ENCODE peak calls at places on chromosomes 12 and 14, in eight cellular contexts. U is CD8-positive, alpha-beta memory T cell; Q is stomach; I is esophagus squamous epithelium; O is CD4-positive, alpha-beta memory T cell; B is lower lobe of right lung; D is OCI-LY7; Y is MM.1S. Z is an unnamed sample. For H3K4me1, the result is how much of the 10 kb centered on the place peaks cover.

GRCh38 chr14:46368275-46368674 is 283.3 kb downstream of the RPL10L start:
- DNase-seq in U (no peak), Q (no peak), I (no peak), O (no peak), B (no peak), D (no peak), Y (no peak), Z (no peak)

GRCh38 chr14:68780358-68781160 is 12.3 kb downstream of the ZFP36L1 start:
- DNase-seq in U (no peak), Q (peak), I (no peak), O (peak), B (no peak), D (peak), Y (no peak), Z (peak)

GRCh38 chr12:127162902-127163301 is 1104.1 kb upstream of the TMEM132C start:
- DNase-seq in U (no peak), Q (no peak), I (no peak), O (no peak), B (no peak), D (no peak), Y (peak), Z (no peak)

GRCh38 chr14:55430024-55430690 is 10.3 kb downstream of the TBPL2 start:
- DNase-seq in U (no peak), Q (no peak), I (no peak), O (peak), B (no peak), D (peak), Y (peak), Z (no peak)

GRCh38 chr12:1828863-1829262 is 8.5 kb downstream of the LRTM2 start:
- DNase-seq in U (no peak), Q (no peak), I (no peak), O (no peak), B (peak), D (no peak), Y (no peak), Z (no peak)

GRCh38 chr12:110733089-110733715 is 9.5 kb downstream of the PPP1CC start:
- DNase-seq in U (no peak), Q (no peak), I (no peak), O (no peak), B (no peak), D (no peak), Y (no peak), Z (no peak)

GRCh38 chr14:94054401-94054800 is 26.6 kb downstream of the DDX24 start:
- DNase-seq in U (no peak), Q (no peak), I (no peak), O (no peak), B (no peak), D (no peak), Y (no peak), Z (no peak)

GRCh38 chr14:31933716-31934115 is 143.4 kb upstream of the ARHGAP5 start:
- DNase-seq in U (no peak), Q (no peak), I (no peak), O (no peak), B (no peak), D (no peak), Y (no peak), Z (peak)

GRCh38 chr14:96121660-96122395 is 82.7 kb downstream of the C14orf132 start:
- DNase-seq in U (no peak), Q (no peak), I (no peak), O (no peak), B (no peak), D (no peak), Y (no peak), Z (no peak)

GRCh38 chr12:101794574-101794973 is 36.2 kb downstream of the GNPTAB start:
- DNase-seq in U (no peak), Q (no peak), I (no peak), O (no peak), B (no peak), D (no peak), Y (no peak), Z (no peak)

GRCh38 chr12:23757541-23757962 is 191.9 kb downstream of the SOX5 start:
- DNase-seq in U (no peak), Q (no peak), I (no peak), O (no peak), B (no peak), D (no peak), Y (no peak), Z (no peak)

DNA sequence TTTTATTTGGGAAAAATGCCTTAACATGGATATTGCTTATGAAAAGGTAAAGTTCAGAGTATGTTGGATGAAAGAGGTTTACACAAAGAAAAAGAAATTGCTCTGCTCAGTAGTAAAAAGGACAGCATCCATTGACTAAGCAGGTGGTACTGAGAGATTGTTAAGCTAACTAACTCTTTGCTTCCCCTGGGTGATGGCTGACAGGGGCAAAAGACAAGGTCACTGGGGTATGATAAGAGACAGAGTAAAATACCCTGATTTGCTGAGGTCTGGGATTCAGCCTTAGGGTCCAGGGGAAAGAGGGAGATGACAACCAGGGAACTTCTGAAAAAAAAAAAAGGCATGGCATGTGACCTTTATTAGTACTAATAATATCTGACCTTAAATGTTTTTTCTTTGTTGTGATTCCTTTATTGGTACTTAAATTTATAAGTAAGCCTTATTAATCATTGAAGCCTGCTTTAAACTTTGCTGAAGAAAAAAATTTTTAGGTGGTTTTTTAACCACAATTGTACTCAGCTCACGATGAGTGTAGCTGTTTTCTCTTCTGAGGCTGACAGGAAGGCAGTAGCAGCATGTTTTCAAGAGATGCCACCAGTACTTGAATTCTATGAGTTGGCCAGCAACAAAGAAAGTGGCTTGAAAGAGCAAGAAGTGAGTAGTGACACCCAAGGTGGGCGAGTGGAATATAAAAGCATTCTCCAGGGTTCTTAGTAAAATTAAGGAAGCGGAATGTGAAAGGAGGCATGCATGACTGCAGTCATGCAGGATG is 43.7 kb upstream of the KITLG start:
- DNase-seq in U (no peak), Q (no peak), I (no peak), O (no peak), B (no peak), D (no peak), Y (no peak), Z (no peak)
- H3K4me3 ChIP-seq in U (no peak), Q (no peak), I (no peak), O (no peak), B (no peak), D (no peak), Y (no peak), Z (no peak)

DNA sequence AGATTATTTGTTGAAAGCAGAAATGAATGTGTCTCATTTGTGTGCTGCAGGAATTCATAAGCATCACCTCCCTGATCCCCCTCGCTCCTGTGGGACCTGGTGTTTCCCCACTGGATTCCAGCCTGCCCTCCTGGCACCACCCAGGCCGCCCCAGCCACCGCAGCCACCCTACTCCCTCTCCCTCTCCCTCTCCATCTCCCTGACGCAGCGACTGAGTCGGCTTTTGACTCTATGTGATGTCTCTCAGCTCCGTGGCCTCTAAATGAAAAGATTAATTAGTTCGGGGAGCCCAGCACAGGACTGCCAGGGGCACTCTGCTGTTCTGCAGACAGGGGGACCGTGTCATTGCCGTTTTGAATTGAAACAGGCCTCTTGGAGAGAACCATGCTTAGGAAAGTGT is 157.7 kb upstream of the C14orf180 start:
- DNase-seq in U (no peak), Q (no peak), I (no peak), O (no peak), B (no peak), D (no peak), Y (no peak), Z (no peak)
- H3K4me1 ChIP-seq in U (under half), Q (under half), I (under half), O (under half), B (under half), D (under half), Y (under half), Z (under half)

DNA sequence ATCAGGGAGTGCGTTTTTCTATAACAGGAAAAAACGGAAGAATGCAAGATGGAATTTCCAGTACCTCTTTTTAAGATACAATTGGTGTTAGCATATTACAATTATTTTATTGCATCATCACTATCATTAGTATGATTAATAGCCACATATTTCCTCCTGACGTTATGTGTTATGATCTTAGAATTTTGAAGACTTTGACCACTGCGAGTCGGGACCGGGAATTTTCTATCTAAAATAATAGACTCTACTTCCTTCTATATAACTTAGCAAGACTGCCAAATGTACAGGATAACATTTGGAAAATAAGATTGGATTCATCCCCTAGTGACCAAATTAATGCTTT is 717 bp upstream of the SAV1 start:
- DNase-seq in U (no peak), Q (no peak), I (no peak), O (no peak), B (no peak), D (no peak), Y (no peak), Z (no peak)
- H3K4me3 ChIP-seq in U (peak), Q (peak), I (peak), O (no peak), B (peak), D (peak), Y (peak), Z (no peak)

GRCh38 chr12:122061253-122061652 is 17.3 kb upstream of the MLXIP start:
- DNase-seq in U (no peak), Q (no peak), I (no peak), O (no peak), B (no peak), D (no peak), Y (no peak), Z (no peak)

GRCh38 chr12:122063691-122064033 is 14.9 kb upstream of the MLXIP start:
- DNase-seq in U (no peak), Q (no peak), I (no peak), O (no peak), B (no peak), D (no peak), Y (no peak), Z (no peak)

GRCh38 chr12:122062832-122063690 is 15.5 kb upstream of the MLXIP start:
- DNase-seq in U (no peak), Q (peak), I (no peak), O (no peak), B (no peak), D (no peak), Y (no peak), Z (peak)

GRCh38 chr12:122064780-122065588 is 13.6 kb upstream of the MLXIP start:
- DNase-seq in U (no peak), Q (no peak), I (no peak), O (no peak), B (no peak), D (no peak), Y (no peak), Z (peak)

DNA sequence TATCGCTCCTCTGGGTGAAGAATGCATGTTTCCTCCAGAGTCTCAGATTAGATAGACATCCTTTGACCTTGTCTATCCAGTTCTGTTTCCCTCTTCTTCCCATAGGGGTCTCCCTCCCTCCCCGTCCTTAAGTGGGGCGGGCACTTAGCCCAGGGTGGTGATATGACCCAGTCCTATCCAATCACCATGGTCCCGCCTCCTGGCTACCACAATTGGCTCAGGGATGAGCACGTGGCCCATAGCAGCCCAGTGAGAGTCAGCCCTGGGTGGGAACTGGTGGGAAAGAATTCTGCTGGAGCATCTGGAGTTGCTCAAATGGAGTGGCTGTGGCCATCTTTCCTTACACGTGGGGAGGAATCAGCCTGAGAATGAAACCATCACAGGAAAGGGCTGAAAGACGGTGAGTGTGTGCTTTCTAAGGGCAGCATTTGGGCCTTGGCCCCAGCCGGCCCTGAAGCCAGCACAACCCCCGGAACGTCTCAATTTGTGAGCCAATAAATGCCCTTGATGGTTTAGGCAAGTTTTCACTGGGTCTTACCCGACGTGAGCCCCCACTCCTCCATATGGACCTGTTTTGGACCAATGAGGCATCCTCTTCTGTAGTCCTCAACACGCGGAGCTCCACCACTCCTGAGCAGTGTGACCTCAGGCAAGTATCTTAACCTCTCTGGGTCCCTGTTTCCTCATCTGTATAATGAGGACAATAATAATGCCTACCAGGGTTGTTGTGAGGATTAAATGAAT is 14.3 kb upstream of the MLXIP start:
- DNase-seq in U (no peak), Q (peak), I (no peak), O (no peak), B (peak), D (peak), Y (peak), Z (peak)
- H3K4me1 ChIP-seq in U (under half), Q (half or more), I (under half), O (under half), B (under half), D (under half), Y (under half), Z (under half)

GRCh38 chr12:14931359-14931758 is 7.0 kb downstream of the ERP27 start:
- DNase-seq in U (no peak), Q (no peak), I (no peak), O (no peak), B (no peak), D (no peak), Y (no peak), Z (no peak)

GRCh38 chr12:14931791-14932560 is 6.4 kb downstream of the ERP27 start:
- DNase-seq in U (no peak), Q (no peak), I (no peak), O (no peak), B (no peak), D (no peak), Y (no peak), Z (no peak)

GRCh38 chr12:14930299-14930698 is 8.0 kb downstream of the ERP27 start:
- DNase-seq in U (no peak), Q (no peak), I (no peak), O (no peak), B (no peak), D (no peak), Y (no peak), Z (no peak)

GRCh38 chr12:14927267-14927666 is 11.1 kb downstream of the ERP27 start:
- DNase-seq in U (no peak), Q (no peak), I (no peak), O (no peak), B (no peak), D (no peak), Y (no peak), Z (no peak)

GRCh38 chr12:14928946-14929345 is 9.4 kb downstream of the ERP27 start:
- DNase-seq in U (no peak), Q (no peak), I (no peak), O (no peak), B (no peak), D (no peak), Y (no peak), Z (no peak)
- H3K4me3 ChIP-seq in U (no peak), Q (no peak), I (no peak), O (no peak), B (peak), D (no peak), Y (no peak), Z (no peak)

DNA sequence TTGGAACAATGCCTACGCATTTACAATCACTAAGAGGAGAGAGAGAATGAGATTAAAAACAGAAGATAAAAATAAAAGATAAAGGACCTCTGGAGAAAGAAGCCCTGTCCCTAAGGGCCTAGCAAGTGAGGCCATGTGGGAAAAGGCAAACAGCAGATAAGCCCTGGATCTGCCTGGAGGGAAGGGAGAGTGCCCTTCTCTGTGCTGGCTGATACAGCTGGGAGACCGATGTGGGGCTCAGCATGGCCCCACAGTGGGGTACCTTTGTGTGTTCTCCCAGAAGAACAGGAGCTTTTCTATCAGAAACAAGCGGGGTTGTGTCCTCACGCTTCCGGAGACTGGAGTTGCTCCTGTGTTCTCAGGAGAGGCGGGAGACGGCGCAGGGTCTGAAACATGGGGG is 59.9 kb downstream of the TMCC3 start:
- DNase-seq in U (no peak), Q (peak), I (no peak), O (no peak), B (no peak), D (no peak), Y (no peak), Z (no peak)
- H3K4me1 ChIP-seq in U (under half), Q (under half), I (under half), O (under half), B (under half), D (under half), Y (under half), Z (under half)

GRCh38 chr14:66610154-66610563 is 102.2 kb downstream of the GPHN start:
- DNase-seq in U (no peak), Q (no peak), I (no peak), O (peak), B (no peak), D (peak), Y (peak), Z (no peak)
- H3K4me3 ChIP-seq in U (no peak), Q (no peak), I (no peak), O (no peak), B (no peak), D (no peak), Y (no peak), Z (no peak)

GRCh38 chr12:120239776-120240494 is 25.6 kb downstream of the PXN start:
- DNase-seq in U (no peak), Q (no peak), I (no peak), O (no peak), B (no peak), D (no peak), Y (no peak), Z (no peak)

GRCh38 chr12:120241561-120242274 is 23.8 kb downstream of the PXN start:
- DNase-seq in U (no peak), Q (no peak), I (no peak), O (no peak), B (no peak), D (no peak), Y (no peak), Z (no peak)

GRCh38 chr12:120240495-120240833 is 25.1 kb downstream of the PXN start:
- DNase-seq in U (no peak), Q (no peak), I (no peak), O (no peak), B (no peak), D (no peak), Y (no peak), Z (no peak)

GRCh38 chr12:120238224-120238616 is 27.3 kb downstream of the PXN start:
- DNase-seq in U (no peak), Q (no peak), I (no peak), O (no peak), B (no peak), D (no peak), Y (no peak), Z (no peak)

DNA sequence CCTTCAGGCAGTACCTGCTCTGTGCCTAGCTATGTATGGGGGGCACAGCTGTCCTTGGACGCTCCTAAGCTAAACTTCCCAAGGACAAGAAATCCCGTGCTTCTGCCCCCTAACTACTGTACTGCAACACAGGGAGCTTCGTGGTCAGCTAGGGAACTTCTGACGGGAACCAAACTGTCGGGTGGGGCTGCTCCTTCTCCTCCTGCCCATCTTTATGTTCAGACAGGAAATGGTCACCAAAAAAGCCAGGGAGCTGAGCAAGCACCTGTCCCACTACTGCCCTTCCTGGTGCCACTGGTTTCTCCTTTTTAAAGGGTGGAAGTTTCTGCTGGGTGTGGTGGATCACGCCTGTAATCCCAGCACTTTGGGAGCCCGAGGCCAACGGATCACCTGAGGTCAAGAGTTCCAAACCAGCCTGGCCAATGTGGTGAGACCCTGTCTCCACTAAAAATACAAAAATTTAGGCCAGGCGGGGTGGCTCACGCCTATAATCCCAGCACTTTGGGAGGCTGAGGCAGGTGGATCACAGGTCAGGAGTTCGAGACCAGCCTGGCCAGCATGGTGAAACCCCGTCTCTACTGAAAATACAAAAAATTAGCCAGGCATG is 26.6 kb downstream of the PXN start:
- DNase-seq in U (no peak), Q (no peak), I (no peak), O (no peak), B (no peak), D (no peak), Y (no peak), Z (no peak)
- H3K4me1 ChIP-seq in U (half or more), Q (half or more), I (half or more), O (half or more), B (half or more), D (under half), Y (under half), Z (half or more)

Z was measured in mucosa of descending colon.